ENCODE peak calls at places on chromosomes 11 and 22, in ten cellular contexts. D is left ventricle myocardium inferior, A is fibroblast of lung, H is neural progenitor cell, B is lung, I is cardiac muscle cell, G is heart left ventricle, O is body of pancreas, K is fibroblast of villous mesenchyme, L is stomach. Q is an unnamed sample.

GRCh38 chr11:62242021-62242420 is at the start of gene SCGB1D2:
- DNase-seq in D (peak; percentile 78), A (no peak), H (peak; percentile 15), B (no peak), I (no peak), G (peak; percentile 27), O (peak; percentile 84), K (no peak), L (no peak), Q (no peak)

GRCh38 chr11:64092119-64092760 is 56.5 kb downstream of the FLRT1 start:
- DNase-seq in D (no peak), A (no peak), H (no peak), B (no peak), I (no peak), G (no peak), O (no peak), K (no peak), L (no peak), Q (no peak)

GRCh38 chr11:106389096-106389495 is 311.6 kb downstream of the AASDHPPT start:
- DNase-seq in D (no peak), A (peak; percentile 63), H (no peak), B (no peak), I (peak; percentile 57), G (no peak), O (no peak), K (peak; percentile 59), L (no peak), Q (peak; percentile 84)

GRCh38 chr11:107316426-107316825 is 141.2 kb downstream of the CWF19L2 start:
- DNase-seq in D (no peak), A (no peak), H (no peak), B (no peak), I (no peak), G (no peak), O (no peak), K (no peak), L (no peak), Q (no peak)

GRCh38 chr11:3616721-3617460 is 24.9 kb downstream of the ART5 start:
- DNase-seq in D (no peak), A (no peak), H (no peak), B (no peak), I (peak; percentile 41), G (no peak), O (no peak), K (no peak), L (no peak), Q (no peak)

GRCh38 chr22:17060126-17060525 is 24.7 kb upstream of the IL17RA start:
- DNase-seq in D (no peak), A (no peak), H (no peak), B (no peak), I (no peak), G (no peak), O (no peak), K (no peak), L (no peak), Q (no peak)

GRCh38 chr11:2886191-2886894 is 768 bp upstream of the CDKN1C start:
- DNase-seq in D (peak; percentile 41), A (peak; percentile 42), H (peak; percentile 85), B (no peak), I (peak; percentile 57), G (peak; percentile 52), O (peak; percentile 45), K (peak; percentile 34), L (no peak), Q (no peak)

GRCh38 chr22:17703811-17704210 is 65.3 kb downstream of the BCL2L13 start:
- DNase-seq in D (no peak), A (peak; percentile 34), H (no peak), B (no peak), I (peak; percentile 10), G (no peak), O (no peak), K (peak; percentile 66), L (no peak), Q (no peak)

GRCh38 chr22:40040927-40041326 is 46.2 kb downstream of the FAM83F start:
- DNase-seq in D (peak; percentile 57), A (peak; percentile 79), H (no peak), B (no peak), I (peak; percentile 92), G (peak; percentile 42), O (peak; percentile 41), K (no peak), L (no peak), Q (peak; percentile 47)

GRCh38 chr11:98568011-98568410 is 452.7 kb upstream of the CNTN5 start:
- DNase-seq in D (no peak), A (peak; percentile 42), H (no peak), B (no peak), I (peak; percentile 27), G (no peak), O (no peak), K (no peak), L (no peak), Q (no peak)

GRCh38 chr22:20494978-20495860 is at the start of gene KLHL22:
- DNase-seq in D (no peak), A (peak; percentile 33), H (no peak), B (peak; percentile 45), I (no peak), G (peak; percentile 35), O (peak; percentile 43), K (peak; percentile 41), L (peak; percentile 40), Q (no peak)

GRCh38 chr11:70460959-70461358 is 62.6 kb downstream of the CTTN start:
- DNase-seq in D (no peak), A (no peak), H (peak; percentile 31), B (no peak), I (no peak), G (no peak), O (no peak), K (no peak), L (no peak), Q (no peak)

GRCh38 chr22:33781396-33781795 is 138.9 kb downstream of the LARGE1 start:
- DNase-seq in D (no peak), A (peak; percentile 60), H (no peak), B (no peak), I (peak; percentile 58), G (peak; percentile 48), O (peak; percentile 16), K (peak; percentile 23), L (no peak), Q (no peak)

GRCh38 chr11:87304350-87304749 is 266.6 kb downstream of the TMEM135 start:
- DNase-seq in D (no peak), A (peak; percentile 65), H (no peak), B (no peak), I (no peak), G (no peak), O (no peak), K (no peak), L (no peak), Q (no peak)

GRCh38 chr22:26556904-26557303 is 33.0 kb downstream of the TPST2 start:
- DNase-seq in D (no peak), A (no peak), H (no peak), B (no peak), I (no peak), G (no peak), O (peak; percentile 96), K (no peak), L (no peak), Q (no peak)

GRCh38 chr11:18590573-18590972 is 2.0 kb upstream of the UEVLD start:
- DNase-seq in D (no peak), A (no peak), H (no peak), B (no peak), I (no peak), G (no peak), O (no peak), K (peak; percentile 17), L (no peak), Q (no peak)
- H3K4me3 ChIP-seq in D (peak overlapping the region; percentile 82), A (no peak overlapping the region), H (peak overlapping the region; percentile 67), B (no peak overlapping the region), I (no peak overlapping the region), G (no peak overlapping the region), O (no peak overlapping the region), K (no peak overlapping the region), L (no peak overlapping the region), Q (no peak overlapping the region)

GRCh38 chr11:118291453-118291852 is 13.1 kb upstream of the CD3E start:
- DNase-seq in D (no peak), A (peak; percentile 13), H (no peak), B (no peak), I (peak; percentile 13), G (no peak), O (no peak), K (no peak), L (no peak), Q (no peak)

GRCh38 chr11:118295199-118295598 is 9.3 kb upstream of the CD3E start:
- DNase-seq in D (no peak), A (no peak), H (no peak), B (no peak), I (no peak), G (no peak), O (no peak), K (no peak), L (no peak), Q (no peak)

GRCh38 chr11:118290923-118291322 is 13.6 kb upstream of the CD3E start:
- DNase-seq in D (no peak), A (no peak), H (peak; percentile 49), B (peak; percentile 50), I (peak; percentile 31), G (no peak), O (peak; percentile 56), K (no peak), L (peak; percentile 45), Q (no peak)

GRCh38 chr11:118294053-118294452 is 10.5 kb upstream of the CD3E start:
- DNase-seq in D (no peak), A (no peak), H (no peak), B (no peak), I (no peak), G (no peak), O (no peak), K (no peak), L (no peak), Q (no peak)

GRCh38 chr11:118295834-118296454 is 8.6 kb upstream of the CD3E start:
- DNase-seq in D (no peak), A (peak; percentile 15), H (peak; percentile 40), B (no peak), I (peak; percentile 41), G (no peak), O (peak; percentile 39), K (peak; percentile 27), L (peak; percentile 55), Q (no peak)
- TF ChIP-seq CTCF in D (peak; percentile 69), A (peak; percentile 29), H (peak; percentile 63), B (peak; percentile 48), I (peak; percentile 59), G (peak; percentile 54), O (peak; percentile 48), K (peak; percentile 57), L (peak; percentile 55), Q (peak; percentile 70)

DNA sequence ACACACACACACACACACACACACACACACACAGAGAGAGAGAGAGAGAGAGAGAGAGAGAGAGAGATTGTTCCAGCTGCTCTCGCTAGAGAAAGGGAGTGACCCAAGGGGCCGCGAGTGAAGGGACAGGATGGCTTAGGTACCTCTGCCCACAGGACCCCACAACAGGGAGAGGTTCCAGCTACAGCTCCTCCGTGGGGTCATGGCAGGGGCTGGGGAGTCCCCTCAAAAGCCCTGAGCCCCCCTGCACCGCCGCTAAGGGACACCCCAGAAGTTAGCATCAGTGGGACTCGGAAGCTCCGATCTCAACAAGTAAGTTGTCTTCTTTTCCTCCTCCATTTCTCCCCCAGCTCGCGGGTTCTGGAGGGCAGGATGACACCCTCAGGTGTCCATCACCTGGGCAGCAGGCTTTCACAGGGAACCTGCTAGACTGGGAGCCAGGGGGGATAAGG is 280 bp downstream of the KCNJ5 start:
- DNase-seq in D (no peak), A (peak; percentile 30), H (no peak), B (no peak), I (no peak), G (no peak), O (no peak), K (peak; percentile 14), L (no peak), Q (no peak)
- H3K4me3 ChIP-seq in D (peak overlapping the region; percentile 73), A (no peak overlapping the region), H (peak overlapping the region; percentile 60), B (peak overlapping the region; percentile 16), I (peak overlapping the region; percentile 76), G (peak overlapping the region; percentile 55), O (no peak overlapping the region), K (peak overlapping the region; percentile 62), L (peak overlapping the region; percentile 62), Q (no peak overlapping the region)

GRCh38 chr11:104343578-104343977 is 179.6 kb upstream of the PDGFD start:
- DNase-seq in D (no peak), A (peak; percentile 10), H (peak; percentile 27), B (no peak), I (peak; percentile 17), G (no peak), O (no peak), K (no peak), L (no peak), Q (no peak)
- TF ChIP-seq CTCF in D (peak; percentile 34), A (peak; percentile 6), H (peak; percentile 40), B (no peak), I (peak; percentile 35), G (peak; percentile 48), O (peak; percentile 28), K (peak; percentile 23), L (no peak), Q (peak; percentile 46)